ENCODE peak calls at places on chromosomes 12 and 14, in seven cellular contexts. One of them, this sample, is unnamed.

GRCh38 chr12:89080797-89081470 is 271.4 kb downstream of the DUSP6 start:
- DNase-seq in HCT116: no peak
- DNase-seq in bronchial epithelial cell: peak
- DNase-seq in tibial nerve: no peak
- DNase-seq in GM12865: no peak
- DNase-seq in thyroid gland: no peak
- DNase-seq in Karpas-422: no peak
- DNase-seq in this sample: no peak

GRCh38 chr12:120181991-120182631 is 12.4 kb downstream of the GCN1 start:
- DNase-seq in tibial nerve: no peak
- DNase-seq in thyroid gland: peak
- DNase-seq in bronchial epithelial cell: peak
- DNase-seq in GM12865: no peak
- DNase-seq in Karpas-422: no peak
- DNase-seq in HCT116: no peak
- DNase-seq in this sample: no peak

GRCh38 chr12:104747956-104748355 is 210.1 kb downstream of the SLC41A2 start:
- DNase-seq in Karpas-422: no peak
- DNase-seq in bronchial epithelial cell: no peak
- DNase-seq in HCT116: no peak
- DNase-seq in tibial nerve: no peak
- DNase-seq in GM12865: no peak
- DNase-seq in thyroid gland: no peak
- DNase-seq in this sample: no peak

GRCh38 chr14:67738740-67739504 is 37.2 kb downstream of the RDH12 start:
- DNase-seq in tibial nerve: peak
- DNase-seq in GM12865: no peak
- DNase-seq in Karpas-422: peak
- DNase-seq in bronchial epithelial cell: peak
- DNase-seq in HCT116: peak
- DNase-seq in thyroid gland: peak
- DNase-seq in this sample: peak

GRCh38 chr12:8948711-8949524 is 527 bp downstream of the M6PR start:
- DNase-seq in GM12865: peak
- DNase-seq in bronchial epithelial cell: peak
- DNase-seq in Karpas-422: peak
- DNase-seq in tibial nerve: no peak
- DNase-seq in thyroid gland: no peak
- DNase-seq in HCT116: no peak
- DNase-seq in this sample: no peak

GRCh38 chr12:87836190-87836589 is 193.0 kb downstream of the C12orf50 start:
- DNase-seq in Karpas-422: no peak
- DNase-seq in HCT116: no peak
- DNase-seq in thyroid gland: no peak
- DNase-seq in bronchial epithelial cell: no peak
- DNase-seq in GM12865: no peak
- DNase-seq in tibial nerve: no peak
- DNase-seq in this sample: no peak

GRCh38 chr12:98997-99396 is 32.4 kb downstream of the IQSEC3 start:
- DNase-seq in tibial nerve: no peak
- DNase-seq in GM12865: no peak
- DNase-seq in HCT116: no peak
- DNase-seq in Karpas-422: no peak
- DNase-seq in thyroid gland: no peak
- DNase-seq in bronchial epithelial cell: no peak
- DNase-seq in this sample: no peak

GRCh38 chr14:31243860-31244259 is 36.3 kb upstream of the HECTD1 start:
- DNase-seq in tibial nerve: no peak
- DNase-seq in Karpas-422: no peak
- DNase-seq in HCT116: peak
- DNase-seq in thyroid gland: no peak
- DNase-seq in GM12865: no peak
- DNase-seq in bronchial epithelial cell: peak
- DNase-seq in this sample: no peak

GRCh38 chr14:74793506-74794155 is 30.5 kb downstream of the YLPM1 start:
- DNase-seq in GM12865: no peak
- DNase-seq in tibial nerve: no peak
- DNase-seq in thyroid gland: no peak
- DNase-seq in bronchial epithelial cell: no peak
- DNase-seq in Karpas-422: no peak
- DNase-seq in HCT116: no peak
- DNase-seq in this sample: no peak

GRCh38 chr12:67621926-67622325 is 26.6 kb upstream of the DYRK2 start:
- DNase-seq in thyroid gland: no peak
- DNase-seq in bronchial epithelial cell: no peak
- DNase-seq in Karpas-422: no peak
- DNase-seq in tibial nerve: no peak
- DNase-seq in HCT116: no peak
- DNase-seq in GM12865: no peak
- DNase-seq in this sample: no peak

GRCh38 chr14:100067971-100068959 is 3.0 kb downstream of the EVL start:
- DNase-seq in thyroid gland: peak
- DNase-seq in bronchial epithelial cell: peak
- DNase-seq in tibial nerve: no peak
- DNase-seq in Karpas-422: no peak
- DNase-seq in HCT116: peak
- DNase-seq in GM12865: peak
- DNase-seq in this sample: peak

GRCh38 chr14:69300601-69301221 is 40.8 kb downstream of the GALNT16 start:
- DNase-seq in thyroid gland: no peak
- DNase-seq in HCT116: no peak
- DNase-seq in Karpas-422: no peak
- DNase-seq in tibial nerve: no peak
- DNase-seq in bronchial epithelial cell: no peak
- DNase-seq in GM12865: no peak
- DNase-seq in this sample: no peak

GRCh38 chr14:78075033-78075432 is 95.1 kb upstream of the NRXN3 start:
- DNase-seq in bronchial epithelial cell: no peak
- DNase-seq in HCT116: no peak
- DNase-seq in Karpas-422: no peak
- DNase-seq in GM12865: no peak
- DNase-seq in tibial nerve: no peak
- DNase-seq in thyroid gland: no peak
- DNase-seq in this sample: no peak

GRCh38 chr12:93447555-93448265 is 6.0 kb upstream of the UBE2N start:
- DNase-seq in Karpas-422: peak
- DNase-seq in thyroid gland: no peak
- DNase-seq in GM12865: no peak
- DNase-seq in tibial nerve: no peak
- DNase-seq in HCT116: no peak
- DNase-seq in bronchial epithelial cell: no peak
- DNase-seq in this sample: no peak

GRCh38 chr12:122917508-122918227 is 21.7 kb upstream of the VPS37B start:
- DNase-seq in bronchial epithelial cell: peak
- DNase-seq in tibial nerve: no peak
- DNase-seq in thyroid gland: peak
- DNase-seq in HCT116: no peak
- DNase-seq in GM12865: no peak
- DNase-seq in Karpas-422: no peak
- DNase-seq in this sample: peak

GRCh38 chr12:116882742-116883141 is 1.5 kb upstream of the HRK start:
- DNase-seq in tibial nerve: no peak
- DNase-seq in GM12865: no peak
- DNase-seq in Karpas-422: peak
- DNase-seq in HCT116: no peak
- DNase-seq in bronchial epithelial cell: peak
- DNase-seq in thyroid gland: no peak
- DNase-seq in this sample: no peak

GRCh38 chr12:65829716-65830115 is 5.4 kb downstream of the HMGA2 start:
- DNase-seq in tibial nerve: no peak
- DNase-seq in bronchial epithelial cell: no peak
- DNase-seq in thyroid gland: no peak
- DNase-seq in Karpas-422: no peak
- DNase-seq in HCT116: no peak
- DNase-seq in GM12865: no peak
- DNase-seq in this sample: no peak

GRCh38 chr12:2804390-2805145 is 7.9 kb upstream of the ITFG2 start:
- DNase-seq in Karpas-422: no peak
- DNase-seq in GM12865: peak
- DNase-seq in thyroid gland: peak
- DNase-seq in HCT116: no peak
- DNase-seq in tibial nerve: no peak
- DNase-seq in bronchial epithelial cell: no peak
- DNase-seq in this sample: peak

GRCh38 chr12:39617887-39618286 is 1.7 kb downstream of the ABCD2 start:
- DNase-seq in tibial nerve: no peak
- DNase-seq in bronchial epithelial cell: no peak
- DNase-seq in HCT116: no peak
- DNase-seq in GM12865: peak
- DNase-seq in Karpas-422: peak
- DNase-seq in thyroid gland: no peak
- DNase-seq in this sample: no peak
- H3K4me3 ChIP-seq in tibial nerve: no peak
- H3K4me3 ChIP-seq in bronchial epithelial cell: no peak
- H3K4me3 ChIP-seq in HCT116: no peak
- H3K4me3 ChIP-seq in GM12865: peak
- H3K4me3 ChIP-seq in Karpas-422: no peak
- H3K4me3 ChIP-seq in thyroid gland: no peak
- H3K4me3 ChIP-seq in this sample: peak

DNA sequence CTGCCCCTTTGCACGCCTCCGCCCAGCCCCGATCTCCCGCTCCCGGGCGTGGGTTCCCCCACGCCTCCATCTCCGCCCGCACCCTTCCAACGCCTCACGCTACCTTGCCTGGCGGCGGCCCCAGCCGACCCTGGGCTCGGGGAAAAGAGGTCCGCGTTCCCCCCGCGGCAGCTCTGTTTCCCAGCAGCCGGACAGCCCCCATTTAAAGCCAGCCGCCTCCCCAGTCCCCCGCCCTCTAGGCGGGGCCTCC is at the start of gene PRIMA1:
- DNase-seq in bronchial epithelial cell: no peak
- DNase-seq in tibial nerve: no peak
- DNase-seq in thyroid gland: no peak
- DNase-seq in Karpas-422: no peak
- DNase-seq in GM12865: no peak
- DNase-seq in HCT116: no peak
- DNase-seq in this sample: no peak
- H3K4me3 ChIP-seq in bronchial epithelial cell: peak
- H3K4me3 ChIP-seq in tibial nerve: peak
- H3K4me3 ChIP-seq in thyroid gland: no peak
- H3K4me3 ChIP-seq in Karpas-422: no peak
- H3K4me3 ChIP-seq in GM12865: no peak
- H3K4me3 ChIP-seq in HCT116: peak
- H3K4me3 ChIP-seq in this sample: peak

DNA sequence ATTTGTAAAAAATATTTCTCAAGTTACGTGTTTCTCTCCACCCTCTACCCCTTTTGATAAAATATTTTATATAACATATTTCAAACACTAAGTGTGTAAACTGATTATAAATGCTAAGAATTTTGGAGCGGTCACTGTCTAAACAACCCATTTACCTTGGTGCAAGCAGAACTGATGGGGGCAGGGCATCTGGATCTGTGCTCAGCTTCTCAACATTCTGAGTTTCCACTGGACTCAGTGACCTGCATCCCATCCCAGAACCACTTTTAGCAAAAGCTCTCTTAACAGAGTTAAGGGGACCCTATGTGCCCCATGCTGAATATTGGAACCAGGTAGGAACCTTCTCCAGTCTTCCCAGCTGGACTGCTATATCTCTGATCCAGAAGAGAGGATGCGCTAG is 53.5 kb downstream of the CKAP4 start:
- DNase-seq in HCT116: no peak
- DNase-seq in tibial nerve: no peak
- DNase-seq in thyroid gland: peak
- DNase-seq in bronchial epithelial cell: no peak
- DNase-seq in GM12865: no peak
- DNase-seq in Karpas-422: no peak
- DNase-seq in this sample: no peak
- H3K4me3 ChIP-seq in HCT116: no peak
- H3K4me3 ChIP-seq in tibial nerve: no peak
- H3K4me3 ChIP-seq in thyroid gland: no peak
- H3K4me3 ChIP-seq in bronchial epithelial cell: no peak
- H3K4me3 ChIP-seq in GM12865: no peak
- H3K4me3 ChIP-seq in Karpas-422: no peak
- H3K4me3 ChIP-seq in this sample: no peak

GRCh38 chr12:14775652-14776020 is 27.6 kb downstream of the WBP11 start:
- DNase-seq in tibial nerve: no peak
- DNase-seq in GM12865: no peak
- DNase-seq in thyroid gland: no peak
- DNase-seq in HCT116: no peak
- DNase-seq in Karpas-422: no peak
- DNase-seq in bronchial epithelial cell: peak
- DNase-seq in this sample: no peak

GRCh38 chr12:14772946-14773345 is 30.3 kb downstream of the WBP11 start:
- DNase-seq in HCT116: no peak
- DNase-seq in thyroid gland: no peak
- DNase-seq in tibial nerve: no peak
- DNase-seq in Karpas-422: no peak
- DNase-seq in bronchial epithelial cell: no peak
- DNase-seq in GM12865: no peak
- DNase-seq in this sample: no peak

GRCh38 chr12:14774944-14775651 is 28.2 kb downstream of the WBP11 start:
- DNase-seq in thyroid gland: peak
- DNase-seq in Karpas-422: no peak
- DNase-seq in tibial nerve: no peak
- DNase-seq in GM12865: peak
- DNase-seq in bronchial epithelial cell: peak
- DNase-seq in HCT116: no peak
- DNase-seq in this sample: peak

GRCh38 chr12:14774074-14774943 is 29.0 kb downstream of the WBP11 start:
- DNase-seq in Karpas-422: no peak
- DNase-seq in HCT116: peak
- DNase-seq in GM12865: peak
- DNase-seq in bronchial epithelial cell: peak
- DNase-seq in thyroid gland: peak
- DNase-seq in tibial nerve: peak
- DNase-seq in this sample: peak

DNA sequence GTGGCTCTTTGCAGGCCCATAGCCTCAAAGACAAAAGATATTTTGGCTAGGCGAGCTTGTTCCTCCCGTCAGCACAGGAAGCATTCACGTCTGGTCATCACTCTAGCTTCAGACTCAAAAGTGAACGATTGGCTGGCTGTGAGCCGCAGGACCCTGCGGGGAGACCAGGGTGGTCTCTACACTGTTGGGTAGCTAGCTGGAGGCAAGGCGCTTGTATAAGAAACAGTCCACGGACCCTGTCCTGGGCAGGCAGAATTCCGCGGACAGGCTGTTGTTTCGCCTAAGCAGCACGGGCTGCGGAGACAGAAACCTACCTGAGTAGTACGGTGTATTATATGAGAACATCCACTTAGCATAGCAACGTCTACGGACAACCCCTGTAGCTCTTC is 29.6 kb downstream of the WBP11 start:
- DNase-seq in bronchial epithelial cell: no peak
- DNase-seq in thyroid gland: no peak
- DNase-seq in HCT116: no peak
- DNase-seq in Karpas-422: no peak
- DNase-seq in GM12865: no peak
- DNase-seq in tibial nerve: no peak
- DNase-seq in this sample: no peak
- H3K4me3 ChIP-seq in bronchial epithelial cell: peak
- H3K4me3 ChIP-seq in thyroid gland: no peak
- H3K4me3 ChIP-seq in HCT116: peak
- H3K4me3 ChIP-seq in Karpas-422: peak
- H3K4me3 ChIP-seq in GM12865: peak
- H3K4me3 ChIP-seq in tibial nerve: peak
- H3K4me3 ChIP-seq in this sample: peak

GRCh38 chr14:61671086-61671485 is 24.2 kb upstream of the HIF1A start:
- DNase-seq in bronchial epithelial cell: no peak
- DNase-seq in tibial nerve: no peak
- DNase-seq in HCT116: no peak
- DNase-seq in Karpas-422: no peak
- DNase-seq in GM12865: peak
- DNase-seq in thyroid gland: no peak
- DNase-seq in this sample: no peak
- H3K4me3 ChIP-seq in bronchial epithelial cell: no peak
- H3K4me3 ChIP-seq in tibial nerve: no peak
- H3K4me3 ChIP-seq in HCT116: no peak
- H3K4me3 ChIP-seq in Karpas-422: no peak
- H3K4me3 ChIP-seq in GM12865: no peak
- H3K4me3 ChIP-seq in thyroid gland: no peak
- H3K4me3 ChIP-seq in this sample: no peak

This sample was measured in heart right ventricle.